ENCODE peak calls at places on chromosomes 12 and 14, in four cellular contexts. A is K562, Q is A549, X is HepG2. W is an unnamed sample.

GRCh38 chr12:8849785-8850184 is 27.4 kb downstream of the A2ML1 start:
- DNase-seq in A (no peak), Q (no peak), X (no peak), W (no peak)

GRCh38 chr14:71629765-71630502 is 302.3 kb upstream of the RGS6 start:
- DNase-seq in A (no peak), Q (no peak), X (no peak), W (no peak)

GRCh38 chr12:34403706-34404376 is 381.5 kb downstream of the ALG10 start:
- DNase-seq in A (peak), Q (no peak), X (no peak), W (peak)

GRCh38 chr14:94515856-94516255 is 6.6 kb upstream of the SERPINA12 start:
- DNase-seq in A (no peak), Q (no peak), X (no peak), W (no peak)

GRCh38 chr12:94560416-94561221 is 89.7 kb downstream of the TMCC3 start:
- DNase-seq in A (no peak), Q (peak), X (no peak), W (peak)

GRCh38 chr12:47881826-47882427 is 22.9 kb downstream of the VDR start:
- DNase-seq in A (no peak), Q (no peak), X (no peak), W (no peak)

GRCh38 chr14:67820428-67820881 is 876 bp downstream of the RAD51B start:
- DNase-seq in A (peak), Q (peak), X (peak), W (no peak)

GRCh38 chr14:49954171-49954631 is 61.3 kb downstream of the ARF6 start:
- DNase-seq in A (no peak), Q (no peak), X (no peak), W (no peak)

GRCh38 chr12:123115409-123116111 is 35.3 kb downstream of the PITPNM2 start:
- DNase-seq in A (no peak), Q (no peak), X (no peak), W (no peak)

GRCh38 chr12:10094648-10095047 is 4.1 kb downstream of the CLEC1A start:
- DNase-seq in A (no peak), Q (no peak), X (no peak), W (no peak)

GRCh38 chr12:116959845-116960514 is 49.2 kb downstream of the FBXW8 start:
- DNase-seq in A (no peak), Q (no peak), X (no peak), W (no peak)

GRCh38 chr12:32365473-32366064 is 33.8 kb upstream of the FGD4 start:
- DNase-seq in A (peak), Q (peak), X (peak), W (peak)

GRCh38 chr12:3380200-3381020 is 110.6 kb upstream of the PRMT8 start:
- DNase-seq in A (no peak), Q (no peak), X (no peak), W (no peak)

GRCh38 chr14:71626281-71626835 is 305.9 kb upstream of the RGS6 start:
- DNase-seq in A (no peak), Q (no peak), X (no peak), W (no peak)

GRCh38 chr12:117047810-117048584 is 51.2 kb downstream of the TESC start:
- DNase-seq in A (no peak), Q (no peak), X (peak), W (no peak)

GRCh38 chr12:42030588-42030987 is 114.1 kb downstream of the GXYLT1 start:
- DNase-seq in A (no peak), Q (no peak), X (no peak), W (no peak)

GRCh38 chr12:34033628-34034296 is 11.5 kb downstream of the ALG10 start:
- DNase-seq in A (peak), Q (no peak), X (peak), W (no peak)

GRCh38 chr12:56375598-56376434 is 13.2 kb upstream of the APOF start:
- DNase-seq in A (no peak), Q (no peak), X (no peak), W (no peak)

GRCh38 chr14:93045211-93045674 is 70.5 kb downstream of the ITPK1 start:
- DNase-seq in A (peak), Q (no peak), X (peak), W (peak)

GRCh38 chr14:69658664-69659261 is 47.4 kb downstream of the SUSD6 start:
- DNase-seq in A (peak), Q (no peak), X (peak), W (no peak)

GRCh38 chr12:10392394-10392930 is 2.6 kb upstream of the KLRK1 start:
- DNase-seq in A (peak), Q (peak), X (no peak), W (no peak)

GRCh38 chr12:13165578-13166120 is 30.9 kb upstream of the EMP1 start:
- DNase-seq in A (no peak), Q (peak), X (no peak), W (no peak)

GRCh38 chr14:72420749-72421452 is 473.0 kb downstream of the DPF3 start:
- DNase-seq in A (peak), Q (peak), X (peak), W (peak)

GRCh38 chr12:1328385-1328784 is 266.0 kb downstream of the FBXL14 start:
- DNase-seq in A (no peak), Q (no peak), X (no peak), W (no peak)
- TF ChIP-seq HMGXB4 in A (no peak), Q (no peak), X (no peak), W (no peak)

GRCh38 chr12:68665016-68665569 is 21.7 kb upstream of the NUP107 start:
- DNase-seq in A (peak), Q (no peak), X (no peak), W (no peak)

GRCh38 chr12:68667286-68667685 is 19.5 kb upstream of the NUP107 start:
- DNase-seq in A (no peak), Q (no peak), X (no peak), W (no peak)

GRCh38 chr12:68673788-68674187 is 13.0 kb upstream of the NUP107 start:
- DNase-seq in A (peak), Q (no peak), X (no peak), W (no peak)

GRCh38 chr12:68667896-68668295 is 18.9 kb upstream of the NUP107 start:
- DNase-seq in A (no peak), Q (no peak), X (no peak), W (no peak)
- TF ChIP-seq HMGXB4 in A (no peak), Q (no peak), X (no peak), W (no peak)

DNA sequence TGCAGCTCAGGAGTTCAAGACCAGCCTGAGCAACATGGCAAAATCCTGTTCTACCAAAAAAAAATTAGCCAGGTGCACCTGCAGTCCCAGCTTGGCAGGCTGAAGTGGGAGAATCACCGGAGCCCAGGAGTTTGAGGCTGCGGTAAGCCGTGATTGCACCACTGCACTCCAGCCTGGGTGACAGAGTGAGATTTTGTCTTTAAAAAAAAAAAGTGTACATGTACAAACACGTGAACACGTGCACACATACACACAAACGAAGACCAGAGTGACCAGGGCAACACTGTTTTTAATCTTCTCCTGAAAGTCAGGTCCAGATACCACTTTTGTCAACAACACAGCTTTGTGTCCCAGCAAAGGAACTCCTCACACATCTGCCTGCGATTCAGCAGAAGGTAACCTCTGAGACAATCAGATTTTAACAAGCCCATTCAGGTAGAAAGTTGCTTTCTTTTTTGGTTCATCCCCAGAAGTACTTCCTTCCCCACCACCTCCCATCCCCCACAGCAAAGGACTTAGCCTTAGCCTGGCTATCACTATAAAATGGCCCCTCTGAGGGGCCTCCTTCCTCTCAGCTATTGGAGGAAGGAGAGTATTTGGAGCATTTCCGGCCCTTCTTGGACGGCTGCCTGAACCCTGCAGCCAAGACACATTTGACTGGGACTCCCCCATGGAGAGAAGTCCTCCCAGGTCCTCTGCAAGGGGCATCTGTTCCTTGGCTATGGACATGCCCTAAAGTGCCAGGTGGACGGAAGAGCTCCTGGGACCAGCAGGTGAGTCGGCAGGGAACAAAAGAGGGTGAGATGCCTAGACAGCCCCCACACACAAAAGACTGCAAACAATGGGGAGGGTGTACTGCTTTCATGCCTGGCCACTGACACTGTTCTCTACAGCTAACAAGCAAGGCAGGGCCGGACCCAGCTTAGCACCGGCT is 9.8 kb downstream of the CTDSP2 start:
- DNase-seq in A (peak), Q (no peak), X (no peak), W (peak)
- TF ChIP-seq HMGXB4 in A (no peak), Q (no peak), X (no peak), W (no peak)

GRCh38 chr12:128843538-128843937 is 9.7 kb upstream of the GLT1D1 start:
- DNase-seq in A (no peak), Q (no peak), X (no peak), W (no peak)
- TF ChIP-seq HMGXB4 in A (no peak), Q (no peak), X (no peak), W (no peak)

GRCh38 chr14:99688629-99689028 is 4.5 kb downstream of the CYP46A1 start:
- DNase-seq in A (no peak), Q (no peak), X (no peak), W (no peak)

GRCh38 chr14:99688210-99688581 is 4.1 kb downstream of the CYP46A1 start:
- DNase-seq in A (no peak), Q (no peak), X (no peak), W (no peak)

GRCh38 chr14:99689266-99690236 is 5.5 kb downstream of the CYP46A1 start:
- DNase-seq in A (no peak), Q (no peak), X (no peak), W (no peak)

GRCh38 chr14:99686557-99687283 is 2.6 kb downstream of the CYP46A1 start:
- DNase-seq in A (no peak), Q (no peak), X (no peak), W (no peak)

DNA sequence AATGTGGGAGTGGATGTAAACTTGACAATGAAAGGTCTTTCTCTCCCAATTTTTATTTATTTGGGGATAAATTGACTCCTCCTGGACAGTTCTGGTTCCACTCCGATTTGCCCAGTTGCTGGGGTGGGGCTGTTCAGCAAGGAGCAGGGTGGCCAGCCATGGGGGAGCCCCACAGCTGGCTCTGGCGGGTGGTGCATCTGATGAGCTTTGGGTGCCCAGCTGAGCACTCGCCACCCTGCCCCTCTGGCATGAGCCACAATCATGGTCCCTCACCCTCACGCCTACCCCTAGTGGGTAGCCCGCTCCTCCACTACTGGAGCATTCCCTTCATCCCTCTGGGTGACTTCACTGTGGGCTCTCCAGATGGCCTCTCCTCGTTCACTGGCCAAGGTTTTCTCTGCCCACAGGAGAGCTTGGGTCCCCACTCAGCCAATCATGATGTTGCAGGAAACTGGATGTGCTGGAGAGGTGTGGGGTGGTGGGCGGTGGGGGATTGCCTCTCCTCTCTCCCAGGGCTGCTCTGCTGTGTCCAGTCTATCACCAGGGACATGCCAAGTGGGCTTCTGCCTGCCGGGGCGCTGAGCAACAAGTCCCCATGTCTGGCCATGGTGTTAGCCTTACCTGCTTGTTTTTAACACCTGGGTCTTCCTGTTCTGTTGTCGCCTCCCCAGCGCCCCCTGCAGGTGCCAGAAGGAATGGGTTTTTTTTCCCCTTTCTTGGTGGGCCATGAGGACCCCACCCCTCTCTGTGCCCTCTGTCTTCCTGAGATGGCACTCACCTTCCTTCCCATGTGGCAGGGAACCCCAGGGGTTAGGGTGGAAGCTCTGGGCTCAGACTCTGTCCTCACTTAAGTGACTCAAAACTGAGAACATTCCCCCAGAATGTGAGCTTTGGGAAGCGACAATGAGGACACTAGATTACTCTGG is 3.4 kb downstream of the CYP46A1 start:
- DNase-seq in A (no peak), Q (no peak), X (peak), W (peak)
- TF ChIP-seq HMGXB4 in A (no peak), Q (no peak), X (no peak), W (no peak)

DNA sequence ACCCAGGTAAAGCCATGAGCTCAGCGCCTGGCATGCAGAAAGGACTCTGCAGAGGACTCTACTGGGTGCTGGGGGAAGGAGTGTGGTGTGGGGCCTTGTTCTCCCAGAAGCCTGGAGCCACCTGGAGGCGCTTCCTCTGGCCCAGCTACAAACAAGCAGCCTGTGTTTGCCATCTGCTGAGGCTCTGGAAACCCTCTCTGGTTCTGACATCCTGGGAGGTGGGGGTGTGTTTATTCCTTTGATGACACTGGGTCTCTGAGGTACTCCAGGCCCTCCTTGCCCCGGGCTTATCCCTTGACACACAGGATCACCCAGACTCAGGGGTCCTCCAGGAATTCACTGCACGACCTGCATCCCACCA is 44.9 kb downstream of the RNF34 start:
- DNase-seq in A (no peak), Q (no peak), X (no peak), W (no peak)
- TF ChIP-seq HMGXB4 in A (no peak), Q (no peak), X (no peak), W (no peak)

GRCh38 chr14:63492391-63492790 is 50.8 kb downstream of the PPP2R5E start:
- DNase-seq in A (no peak), Q (no peak), X (no peak), W (no peak)
- TF ChIP-seq HMGXB4 in A (no peak), Q (no peak), X (no peak), W (no peak)

GRCh38 chr12:113862570-113863454 is 103.3 kb downstream of the RBM19 start:
- DNase-seq in A (peak), Q (no peak), X (no peak), W (no peak)
- TF ChIP-seq HMGXB4 in A (no peak), Q (no peak), X (no peak), W (no peak)

DNA sequence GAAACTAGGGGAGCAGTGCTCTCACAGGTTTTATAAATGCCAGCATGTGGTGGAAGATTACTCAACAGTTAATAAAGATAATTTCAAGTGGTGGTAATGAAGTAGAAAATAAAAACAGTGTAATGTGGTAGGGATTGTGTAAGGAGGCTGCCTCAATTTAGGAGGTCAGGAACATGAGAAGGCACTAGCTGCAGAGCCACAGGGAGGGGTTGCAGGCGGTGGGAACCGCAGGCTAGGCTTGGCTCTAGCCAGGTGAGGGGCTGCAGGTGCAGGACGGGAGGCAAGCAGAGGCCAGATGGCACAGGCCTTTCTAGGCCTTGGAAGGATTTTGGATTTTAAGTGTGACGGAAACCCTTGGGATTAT is 768 bp downstream of the METTL25 start:
- DNase-seq in A (peak), Q (no peak), X (no peak), W (peak)
- TF ChIP-seq HMGXB4 in A (no peak), Q (no peak), X (no peak), W (no peak)

W was measured in WTC11.